ENCODE peak calls at places on chromosomes 2 and 18, in ten cellular contexts. Q is cardiac muscle cell; H is osteocyte; F is neural crest cell; T is CD4-positive, alpha-beta T cell; Y is mammary epithelial cell; D is HL-60; X is K562; Z is upper lobe of right lung; R is cardiac fibroblast. S is an unnamed sample.

GRCh38 chr2:26691881-26692813 is at the start of gene KCNK3:
- DNase-seq in Q (peak; percentile 62), H (peak; percentile 88), F (peak; percentile 70), T (peak; percentile 51), Y (no peak), D (no peak), X (peak; percentile 86), Z (peak; percentile 73), R (peak; percentile 19), S (peak; percentile 90)

GRCh38 chr18:35524236-35524635 is 26.5 kb upstream of the INO80C start:
- DNase-seq in Q (no peak), H (peak; percentile 67), F (no peak), T (no peak), Y (no peak), D (peak; percentile 63), X (no peak), Z (no peak), R (no peak), S (no peak)

GRCh38 chr2:160406591-160407392 is 86.8 kb downstream of the RBMS1 start:
- DNase-seq in Q (peak; percentile 76), H (no peak), F (no peak), T (peak; percentile 65), Y (peak; percentile 80), D (peak; percentile 91), X (no peak), Z (peak; percentile 80), R (peak; percentile 83), S (no peak)

GRCh38 chr2:180625006-180625844 is 355.2 kb upstream of the UBE2E3 start:
- DNase-seq in Q (peak; percentile 74), H (no peak), F (no peak), T (no peak), Y (peak; percentile 29), D (no peak), X (no peak), Z (no peak), R (peak; percentile 93), S (no peak)

GRCh38 chr2:240514631-240515030 is 43.2 kb downstream of the ANKMY1 start:
- DNase-seq in Q (no peak), H (peak; percentile 57), F (no peak), T (no peak), Y (peak; percentile 62), D (no peak), X (no peak), Z (no peak), R (no peak), S (no peak)

GRCh38 chr2:193980599-193980998 is 1676.4 kb upstream of the SLC39A10 start:
- DNase-seq in Q (no peak), H (no peak), F (no peak), T (no peak), Y (no peak), D (no peak), X (no peak), Z (no peak), R (no peak), S (no peak)

GRCh38 chr2:174059178-174059874 is 94.2 kb upstream of the SP3 start:
- DNase-seq in Q (peak; percentile 35), H (no peak), F (no peak), T (no peak), Y (peak; percentile 78), D (peak; percentile 84), X (peak; percentile 63), Z (no peak), R (peak; percentile 87), S (no peak)

GRCh38 chr18:11908182-11909080 is at the start of gene MPPE1:
- DNase-seq in Q (peak; percentile 87), H (peak; percentile 94), F (peak; percentile 82), T (peak; percentile 87), Y (peak; percentile 82), D (peak; percentile 96), X (peak; percentile 87), Z (peak; percentile 96), R (peak; percentile 86), S (peak; percentile 88)

GRCh38 chr2:24873619-24874018 is 46.4 kb downstream of the ADCY3 start:
- DNase-seq in Q (peak; percentile 30), H (no peak), F (no peak), T (no peak), Y (no peak), D (no peak), X (no peak), Z (no peak), R (no peak), S (no peak)

GRCh38 chr2:170365003-170365402 is 187.1 kb downstream of the MYO3B start:
- DNase-seq in Q (no peak), H (no peak), F (no peak), T (no peak), Y (no peak), D (no peak), X (no peak), Z (no peak), R (no peak), S (no peak)

GRCh38 chr2:159982270-159982669 is 80.1 kb downstream of the PLA2R1 start:
- DNase-seq in Q (peak; percentile 77), H (no peak), F (no peak), T (no peak), Y (peak; percentile 83), D (peak; percentile 4), X (no peak), Z (no peak), R (peak; percentile 88), S (no peak)

GRCh38 chr18:50057009-50057408 is 137.9 kb downstream of the MYO5B start:
- DNase-seq in Q (no peak), H (no peak), F (no peak), T (no peak), Y (no peak), D (no peak), X (no peak), Z (no peak), R (no peak), S (no peak)
- TF ChIP-seq CTCF in Q (no peak), H (no peak), F (no peak), T (no peak), Y (peak; percentile 23), D (no peak), X (no peak), Z (no peak), R (no peak), S (no peak)

DNA sequence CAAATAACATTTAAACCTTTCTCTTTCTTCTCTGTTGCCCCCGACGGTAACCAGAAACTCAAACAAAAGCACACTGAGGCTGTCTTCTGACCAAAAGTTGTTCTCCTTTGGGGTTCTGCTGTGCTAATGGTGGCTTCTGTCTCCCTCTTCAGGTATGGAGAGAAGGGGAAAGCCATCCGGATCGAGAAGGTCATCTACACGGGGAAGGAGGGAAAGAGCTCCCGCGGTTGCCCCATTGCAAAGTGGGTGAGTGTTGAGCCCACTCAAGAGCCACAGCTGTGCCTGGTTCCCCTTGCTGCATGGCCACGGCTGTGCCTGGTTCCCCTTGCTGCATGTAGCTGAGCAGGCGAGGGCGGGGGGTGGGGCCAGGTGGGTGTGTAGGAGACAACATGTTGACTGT is 67.4 kb downstream of the BOLA3 start:
- DNase-seq in Q (peak; percentile 11), H (peak; percentile 62), F (no peak), T (no peak), Y (no peak), D (no peak), X (no peak), Z (no peak), R (no peak), S (no peak)
- TF ChIP-seq CTCF in Q (peak; percentile 15), H (no peak), F (no peak), T (no peak), Y (peak; percentile 36), D (no peak), X (peak; percentile 40), Z (no peak), R (peak; percentile 7), S (no peak)

GRCh38 chr2:224281374-224281773 is 120.5 kb downstream of the FAM124B start:
- DNase-seq in Q (no peak), H (no peak), F (no peak), T (no peak), Y (no peak), D (no peak), X (no peak), Z (no peak), R (no peak), S (no peak)

GRCh38 chr2:224284134-224284946 is 117.6 kb downstream of the FAM124B start:
- DNase-seq in Q (peak; percentile 50), H (no peak), F (peak; percentile 46), T (no peak), Y (peak; percentile 43), D (peak; percentile 11), X (peak; percentile 11), Z (no peak), R (peak; percentile 63), S (peak; percentile 27)

GRCh38 chr2:224287533-224287932 is 114.4 kb downstream of the FAM124B start:
- DNase-seq in Q (no peak), H (no peak), F (no peak), T (no peak), Y (no peak), D (no peak), X (no peak), Z (no peak), R (no peak), S (no peak)

GRCh38 chr2:224286923-224287322 is 115.0 kb downstream of the FAM124B start:
- DNase-seq in Q (no peak), H (no peak), F (no peak), T (no peak), Y (no peak), D (no peak), X (no peak), Z (no peak), R (no peak), S (no peak)
- TF ChIP-seq CTCF in Q (no peak), H (no peak), F (peak; percentile 39), T (no peak), Y (peak; percentile 10), D (no peak), X (no peak), Z (no peak), R (peak; percentile 23), S (no peak)

DNA sequence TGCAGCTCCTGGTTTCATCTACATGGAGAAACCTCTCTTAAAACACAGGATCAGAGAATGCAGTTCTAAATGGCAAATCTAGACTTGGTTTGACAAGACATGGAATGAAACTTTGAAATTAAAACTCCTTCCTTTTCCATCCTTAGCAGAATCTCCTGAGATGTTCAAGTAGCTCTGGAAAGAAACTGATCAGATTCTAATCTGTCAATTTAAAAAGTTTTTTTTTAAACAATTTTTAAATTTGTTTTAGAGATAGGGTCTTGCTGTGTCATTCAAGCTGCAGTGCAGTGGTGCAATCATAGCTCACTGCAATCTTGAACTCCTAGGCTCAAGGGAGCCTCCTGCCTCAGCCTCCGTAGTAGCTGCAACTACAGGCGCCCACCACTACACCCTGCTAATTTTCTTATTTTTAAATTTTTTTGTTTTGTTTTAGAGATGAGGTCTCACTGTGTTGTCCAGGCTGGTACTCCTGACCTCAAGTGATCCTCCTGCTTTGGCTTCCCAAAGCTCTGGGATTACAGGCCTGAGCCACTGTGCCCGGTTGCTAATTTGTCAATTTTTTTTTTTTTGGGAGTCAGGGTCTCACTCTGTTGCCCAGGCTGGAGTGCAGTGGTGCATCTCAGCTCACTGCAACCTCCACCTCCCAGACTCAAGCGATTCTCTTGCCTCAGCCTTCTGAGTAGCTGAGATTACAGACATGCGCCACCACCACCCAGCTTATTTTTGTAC is 216.7 kb downstream of the TGIF1 start:
- DNase-seq in Q (no peak), H (peak; percentile 32), F (no peak), T (no peak), Y (no peak), D (no peak), X (no peak), Z (no peak), R (no peak), S (no peak)
- TF ChIP-seq CTCF in Q (no peak), H (no peak), F (peak; percentile 4), T (peak; percentile 36), Y (no peak), D (no peak), X (no peak), Z (no peak), R (no peak), S (no peak)

GRCh38 chr2:11642972-11643371 is 27.0 kb downstream of the NTSR2 start:
- DNase-seq in Q (no peak), H (no peak), F (no peak), T (no peak), Y (no peak), D (no peak), X (peak; percentile 21), Z (no peak), R (no peak), S (no peak)
- TF ChIP-seq CTCF in Q (no peak), H (no peak), F (no peak), T (no peak), Y (no peak), D (no peak), X (peak; percentile 28), Z (no peak), R (no peak), S (no peak)

S was measured in nephron progenitor cell.